ENCODE peak calls at places on chromosomes 6 and 20, in nine cellular contexts. U, A, J, F, T, P, Q, C and B are unnamed samples.

GRCh38 chr6:118735320-118735719 is 83.9 kb upstream of the CEP85L start:
- DNase-seq in U (no peak), A (no peak), J (no peak), F (no peak), T (peak; percentile 35), P (no peak), Q (no peak), C (no peak), B (no peak)

GRCh38 chr6:56491606-56492328 is 150.9 kb downstream of the DST start:
- DNase-seq in U (no peak), A (no peak), J (no peak), F (no peak), T (no peak), P (no peak), Q (no peak), C (peak; percentile 59), B (no peak)

GRCh38 chr6:2581611-2582010 is 169.1 kb downstream of the MYLK4 start:
- DNase-seq in U (no peak), A (no peak), J (no peak), F (no peak), T (no peak), P (no peak), Q (no peak), C (peak; percentile 78), B (no peak)

GRCh38 chr20:51769941-51770615 is 1.9 kb upstream of the ATP9A start:
- DNase-seq in U (no peak), A (no peak), J (no peak), F (no peak), T (no peak), P (no peak), Q (no peak), C (no peak), B (peak; percentile 50)

GRCh38 chr20:3697588-3698235 is 14.7 kb downstream of the SIGLEC1 start:
- DNase-seq in U (peak; percentile 31), A (no peak), J (no peak), F (no peak), T (no peak), P (no peak), Q (no peak), C (no peak), B (no peak)

GRCh38 chr6:104642871-104643270 is 216.8 kb downstream of the HACE1 start:
- DNase-seq in U (no peak), A (no peak), J (no peak), F (no peak), T (no peak), P (no peak), Q (no peak), C (no peak), B (no peak)

GRCh38 chr20:50196248-50196647 is 5.6 kb downstream of the CEBPB start:
- DNase-seq in U (no peak), A (no peak), J (no peak), F (no peak), T (no peak), P (no peak), Q (no peak), C (no peak), B (no peak)

GRCh38 chr6:108360919-108361311 is 66.1 kb downstream of the AFG1L start:
- DNase-seq in U (no peak), A (no peak), J (no peak), F (no peak), T (no peak), P (no peak), Q (no peak), C (no peak), B (no peak)

GRCh38 chr6:74280130-74280692 is 584.2 kb downstream of the CD109 start:
- DNase-seq in U (no peak), A (no peak), J (no peak), F (no peak), T (no peak), P (no peak), Q (no peak), C (no peak), B (no peak)

GRCh38 chr6:25450469-25451198 is 171.5 kb downstream of the CARMIL1 start:
- DNase-seq in U (no peak), A (no peak), J (no peak), F (no peak), T (no peak), P (no peak), Q (no peak), C (no peak), B (no peak)

GRCh38 chr6:21437583-21437982 is 156.0 kb upstream of the SOX4 start:
- DNase-seq in U (no peak), A (no peak), J (no peak), F (no peak), T (no peak), P (no peak), Q (no peak), C (no peak), B (no peak)

GRCh38 chr6:105424177-105424783 is 21.4 kb upstream of the PREP start:
- DNase-seq in U (no peak), A (peak; percentile 50), J (no peak), F (peak; percentile 62), T (peak; percentile 58), P (peak; percentile 56), Q (no peak), C (peak; percentile 59), B (no peak)

GRCh38 chr6:25971187-25971811 is 8.7 kb downstream of the TRIM38 start:
- DNase-seq in U (no peak), A (peak; percentile 73), J (peak; percentile 31), F (peak; percentile 73), T (no peak), P (no peak), Q (no peak), C (no peak), B (peak; percentile 78)

GRCh38 chr20:50567860-50568548 is 57.8 kb downstream of the PTPN1 start:
- DNase-seq in U (no peak), A (no peak), J (no peak), F (no peak), T (no peak), P (no peak), Q (no peak), C (no peak), B (no peak)

GRCh38 chr20:31989030-31989645 is 21.1 kb upstream of the CCM2L start:
- DNase-seq in U (no peak), A (no peak), J (no peak), F (no peak), T (no peak), P (no peak), Q (no peak), C (no peak), B (no peak)

GRCh38 chr20:31987744-31988143 is 19.8 kb downstream of the XKR7 start:
- DNase-seq in U (no peak), A (no peak), J (no peak), F (no peak), T (no peak), P (no peak), Q (no peak), C (no peak), B (peak; percentile 59)

GRCh38 chr20:31990958-31991705 is 19.1 kb upstream of the CCM2L start:
- DNase-seq in U (no peak), A (no peak), J (no peak), F (no peak), T (no peak), P (no peak), Q (no peak), C (no peak), B (no peak)

GRCh38 chr20:31985152-31985551 is 17.2 kb downstream of the XKR7 start:
- DNase-seq in U (no peak), A (no peak), J (no peak), F (no peak), T (no peak), P (no peak), Q (no peak), C (no peak), B (no peak)

GRCh38 chr20:31988430-31989015 is 20.6 kb downstream of the XKR7 start:
- DNase-seq in U (no peak), A (no peak), J (no peak), F (no peak), T (no peak), P (no peak), Q (no peak), C (no peak), B (no peak)
- H3K4me1 ChIP-seq in U (no peaks in the 10 kb centered on the region), A (no peaks in the 10 kb centered on the region), J (no peaks in the 10 kb centered on the region), F (no peaks in the 10 kb centered on the region), T (no peaks in the 10 kb centered on the region), P (no peaks in the 10 kb centered on the region), Q (no peaks in the 10 kb centered on the region), C (no peaks in the 10 kb centered on the region), B (no peaks in the 10 kb centered on the region)

GRCh38 chr20:24668791-24669190 is 199.4 kb downstream of the SYNDIG1 start:
- DNase-seq in U (no peak), A (no peak), J (no peak), F (no peak), T (no peak), P (no peak), Q (no peak), C (no peak), B (no peak)
- H3K27me3 ChIP-seq in U (no peaks in the 10 kb centered on the region), A (no peaks in the 10 kb centered on the region), J (no peaks in the 10 kb centered on the region), F (no peaks in the 10 kb centered on the region), T (no peaks in the 10 kb centered on the region), P (no peaks in the 10 kb centered on the region), Q (no peaks in the 10 kb centered on the region), C (no peaks in the 10 kb centered on the region), B (no peaks in the 10 kb centered on the region)

GRCh38 chr6:137881522-137881886 is 14.4 kb downstream of the TNFAIP3 start:
- DNase-seq in U (no peak), A (no peak), J (no peak), F (no peak), T (no peak), P (no peak), Q (no peak), C (no peak), B (no peak)
- H3K36me3 ChIP-seq in U (peaks cover 10% of the 10 kb centered on the region), A (peaks cover 12% of the 10 kb centered on the region), J (peaks cover 44% of the 10 kb centered on the region), F (peaks cover 7% of the 10 kb centered on the region), T (peaks cover 61% of the 10 kb centered on the region), P (peaks cover 43% of the 10 kb centered on the region), Q (peaks cover 70% of the 10 kb centered on the region), C (peaks cover 2% of the 10 kb centered on the region), B (peaks cover 67% of the 10 kb centered on the region)

GRCh38 chr20:23103284-23104018 is 17.3 kb upstream of the CD93 start:
- DNase-seq in U (peak; percentile 19), A (no peak), J (no peak), F (no peak), T (no peak), P (no peak), Q (no peak), C (no peak), B (no peak)

GRCh38 chr20:23106271-23106851 is 20.2 kb upstream of the CD93 start:
- DNase-seq in U (peak; percentile 49), A (no peak), J (no peak), F (no peak), T (no peak), P (no peak), Q (no peak), C (no peak), B (peak; percentile 54)

GRCh38 chr20:23108871-23109270 is 22.7 kb upstream of the CD93 start:
- DNase-seq in U (no peak), A (no peak), J (no peak), F (no peak), T (no peak), P (no peak), Q (no peak), C (no peak), B (no peak)

GRCh38 chr20:23101696-23102095 is 15.6 kb upstream of the CD93 start:
- DNase-seq in U (no peak), A (no peak), J (no peak), F (no peak), T (no peak), P (no peak), Q (no peak), C (no peak), B (no peak)

DNA sequence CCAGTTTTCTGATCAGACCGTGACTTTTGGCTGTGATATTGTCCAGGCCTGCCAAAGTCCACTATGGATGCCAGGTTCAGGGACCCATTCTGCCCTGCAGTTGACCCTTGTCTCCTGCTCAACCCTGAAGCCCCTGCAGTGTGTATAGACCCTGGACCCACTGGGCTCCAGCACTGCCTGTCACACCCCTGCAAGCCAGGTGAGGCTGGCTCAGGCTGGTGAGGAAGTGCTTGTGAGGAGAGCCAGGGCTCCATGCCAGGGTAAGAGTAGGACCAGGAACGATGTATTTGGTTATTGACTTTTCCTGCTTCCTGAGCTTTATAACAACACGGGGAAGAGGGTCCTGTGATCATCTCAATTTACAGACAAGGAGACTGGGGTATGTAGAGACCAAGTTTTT is 19.1 kb upstream of the CD93 start:
- DNase-seq in U (peak; percentile 34), A (no peak), J (no peak), F (no peak), T (no peak), P (no peak), Q (no peak), C (no peak), B (no peak)
- H3K4me1 ChIP-seq in U (peaks cover 16% of the 10 kb centered on the region), A (peaks cover 13% of the 10 kb centered on the region), J (peaks cover 10% of the 10 kb centered on the region), F (no peaks in the 10 kb centered on the region), T (no peaks in the 10 kb centered on the region), P (no peaks in the 10 kb centered on the region), Q (peaks cover 8% of the 10 kb centered on the region), C (no peaks in the 10 kb centered on the region), B (peaks cover 13% of the 10 kb centered on the region)